ENCODE peak calls at places on chromosome 11, in eight cellular contexts. One of them, this sample, is unnamed.
A peak's percentile ranks its signal among the peaks of the same experiment; 100 is the strongest.

GRCh38 chr11:62242021-62242420 is at the start of gene SCGB1D2:
- DNase-seq in iris pigment epithelial cell: no peak
- DNase-seq in Calu3: peak; percentile 2
- DNase-seq in stimulated activated CD4-positive, alpha-beta T cell treated with anti-CD3 and anti-CD28 coated beads, Interleukin-15, amount 100 ng/mL, for 1 hour: no peak
- DNase-seq in GM23248: no peak
- DNase-seq in naive thymus-derived CD8-positive, alpha-beta T cell: no peak
- DNase-seq in activated CD4-positive, alpha-beta T cell treated with anti-CD3 and anti-CD28 coated beads, Interleukin-2, amount 50 U/mL, for 48 hours: no peak
- DNase-seq in H54: peak; percentile 35
- DNase-seq in this sample: no peak

GRCh38 chr11:61507962-61508824 is at the start of gene LRRC10B:
- DNase-seq in iris pigment epithelial cell: peak; percentile 20
- DNase-seq in Calu3: peak; percentile 49
- DNase-seq in stimulated activated CD4-positive, alpha-beta T cell treated with anti-CD3 and anti-CD28 coated beads, Interleukin-15, amount 100 ng/mL, for 1 hour: no peak
- DNase-seq in GM23248: peak; percentile 49
- DNase-seq in naive thymus-derived CD8-positive, alpha-beta T cell: no peak
- DNase-seq in activated CD4-positive, alpha-beta T cell treated with anti-CD3 and anti-CD28 coated beads, Interleukin-2, amount 50 U/mL, for 48 hours: peak; percentile 54
- DNase-seq in H54: no peak
- DNase-seq in this sample: no peak

GRCh38 chr11:116879789-116880402 is 42.5 kb upstream of the APOA1 start:
- DNase-seq in iris pigment epithelial cell: peak; percentile 83
- DNase-seq in Calu3: peak; percentile 23
- DNase-seq in stimulated activated CD4-positive, alpha-beta T cell treated with anti-CD3 and anti-CD28 coated beads, Interleukin-15, amount 100 ng/mL, for 1 hour: no peak
- DNase-seq in GM23248: peak; percentile 88
- DNase-seq in naive thymus-derived CD8-positive, alpha-beta T cell: no peak
- DNase-seq in activated CD4-positive, alpha-beta T cell treated with anti-CD3 and anti-CD28 coated beads, Interleukin-2, amount 50 U/mL, for 48 hours: no peak
- DNase-seq in H54: peak; percentile 26
- DNase-seq in this sample: peak; percentile 88

GRCh38 chr11:21894492-21894891 is 298.4 kb upstream of the ANO5 start:
- DNase-seq in iris pigment epithelial cell: no peak
- DNase-seq in Calu3: no peak
- DNase-seq in stimulated activated CD4-positive, alpha-beta T cell treated with anti-CD3 and anti-CD28 coated beads, Interleukin-15, amount 100 ng/mL, for 1 hour: no peak
- DNase-seq in GM23248: no peak
- DNase-seq in naive thymus-derived CD8-positive, alpha-beta T cell: no peak
- DNase-seq in activated CD4-positive, alpha-beta T cell treated with anti-CD3 and anti-CD28 coated beads, Interleukin-2, amount 50 U/mL, for 48 hours: no peak
- DNase-seq in H54: no peak
- DNase-seq in this sample: no peak

GRCh38 chr11:62666259-62666926 is 1.3 kb downstream of the CSKMT start:
- DNase-seq in iris pigment epithelial cell: no peak
- DNase-seq in Calu3: no peak
- DNase-seq in stimulated activated CD4-positive, alpha-beta T cell treated with anti-CD3 and anti-CD28 coated beads, Interleukin-15, amount 100 ng/mL, for 1 hour: no peak
- DNase-seq in GM23248: peak; percentile 29
- DNase-seq in naive thymus-derived CD8-positive, alpha-beta T cell: no peak
- DNase-seq in activated CD4-positive, alpha-beta T cell treated with anti-CD3 and anti-CD28 coated beads, Interleukin-2, amount 50 U/mL, for 48 hours: peak; percentile 37
- DNase-seq in H54: no peak
- DNase-seq in this sample: no peak

GRCh38 chr11:35363246-35364100 is 55.9 kb downstream of the SLC1A2 start:
- DNase-seq in iris pigment epithelial cell: no peak
- DNase-seq in Calu3: no peak
- DNase-seq in stimulated activated CD4-positive, alpha-beta T cell treated with anti-CD3 and anti-CD28 coated beads, Interleukin-15, amount 100 ng/mL, for 1 hour: no peak
- DNase-seq in GM23248: peak; percentile 72
- DNase-seq in naive thymus-derived CD8-positive, alpha-beta T cell: no peak
- DNase-seq in activated CD4-positive, alpha-beta T cell treated with anti-CD3 and anti-CD28 coated beads, Interleukin-2, amount 50 U/mL, for 48 hours: no peak
- DNase-seq in H54: no peak
- DNase-seq in this sample: no peak

GRCh38 chr11:24592342-24592741 is 95.5 kb downstream of the LUZP2 start:
- DNase-seq in iris pigment epithelial cell: peak; percentile 65
- DNase-seq in Calu3: no peak
- DNase-seq in stimulated activated CD4-positive, alpha-beta T cell treated with anti-CD3 and anti-CD28 coated beads, Interleukin-15, amount 100 ng/mL, for 1 hour: no peak
- DNase-seq in GM23248: no peak
- DNase-seq in naive thymus-derived CD8-positive, alpha-beta T cell: no peak
- DNase-seq in activated CD4-positive, alpha-beta T cell treated with anti-CD3 and anti-CD28 coated beads, Interleukin-2, amount 50 U/mL, for 48 hours: no peak
- DNase-seq in H54: no peak
- DNase-seq in this sample: no peak

GRCh38 chr11:14012836-14013235 is 50.3 kb downstream of the SPON1 start:
- DNase-seq in iris pigment epithelial cell: no peak
- DNase-seq in Calu3: no peak
- DNase-seq in stimulated activated CD4-positive, alpha-beta T cell treated with anti-CD3 and anti-CD28 coated beads, Interleukin-15, amount 100 ng/mL, for 1 hour: no peak
- DNase-seq in GM23248: peak; percentile 68
- DNase-seq in naive thymus-derived CD8-positive, alpha-beta T cell: no peak
- DNase-seq in activated CD4-positive, alpha-beta T cell treated with anti-CD3 and anti-CD28 coated beads, Interleukin-2, amount 50 U/mL, for 48 hours: no peak
- DNase-seq in H54: peak; percentile 18
- DNase-seq in this sample: peak; percentile 12

GRCh38 chr11:70742553-70743291 is 344.4 kb downstream of the CTTN start:
- DNase-seq in iris pigment epithelial cell: no peak
- DNase-seq in Calu3: no peak
- DNase-seq in stimulated activated CD4-positive, alpha-beta T cell treated with anti-CD3 and anti-CD28 coated beads, Interleukin-15, amount 100 ng/mL, for 1 hour: no peak
- DNase-seq in GM23248: no peak
- DNase-seq in naive thymus-derived CD8-positive, alpha-beta T cell: no peak
- DNase-seq in activated CD4-positive, alpha-beta T cell treated with anti-CD3 and anti-CD28 coated beads, Interleukin-2, amount 50 U/mL, for 48 hours: no peak
- DNase-seq in H54: no peak
- DNase-seq in this sample: no peak

GRCh38 chr11:75475767-75476650 is 43.0 kb upstream of the KLHL35 start:
- DNase-seq in iris pigment epithelial cell: peak; percentile 69
- DNase-seq in Calu3: no peak
- DNase-seq in stimulated activated CD4-positive, alpha-beta T cell treated with anti-CD3 and anti-CD28 coated beads, Interleukin-15, amount 100 ng/mL, for 1 hour: no peak
- DNase-seq in GM23248: peak; percentile 46
- DNase-seq in naive thymus-derived CD8-positive, alpha-beta T cell: no peak
- DNase-seq in activated CD4-positive, alpha-beta T cell treated with anti-CD3 and anti-CD28 coated beads, Interleukin-2, amount 50 U/mL, for 48 hours: peak; percentile 27
- DNase-seq in H54: no peak
- DNase-seq in this sample: peak; percentile 75

GRCh38 chr11:119728651-119729580 is at the start of gene NECTIN1:
- DNase-seq in iris pigment epithelial cell: peak; percentile 87
- DNase-seq in Calu3: peak; percentile 84
- DNase-seq in stimulated activated CD4-positive, alpha-beta T cell treated with anti-CD3 and anti-CD28 coated beads, Interleukin-15, amount 100 ng/mL, for 1 hour: peak; percentile 65
- DNase-seq in GM23248: peak; percentile 94
- DNase-seq in naive thymus-derived CD8-positive, alpha-beta T cell: peak; percentile 83
- DNase-seq in activated CD4-positive, alpha-beta T cell treated with anti-CD3 and anti-CD28 coated beads, Interleukin-2, amount 50 U/mL, for 48 hours: peak; percentile 91
- DNase-seq in H54: peak; percentile 88
- DNase-seq in this sample: peak; percentile 84

GRCh38 chr11:10522276-10522675 is 18.7 kb downstream of the RNF141 start:
- DNase-seq in iris pigment epithelial cell: no peak
- DNase-seq in Calu3: no peak
- DNase-seq in stimulated activated CD4-positive, alpha-beta T cell treated with anti-CD3 and anti-CD28 coated beads, Interleukin-15, amount 100 ng/mL, for 1 hour: no peak
- DNase-seq in GM23248: no peak
- DNase-seq in naive thymus-derived CD8-positive, alpha-beta T cell: no peak
- DNase-seq in activated CD4-positive, alpha-beta T cell treated with anti-CD3 and anti-CD28 coated beads, Interleukin-2, amount 50 U/mL, for 48 hours: no peak
- DNase-seq in H54: no peak
- DNase-seq in this sample: no peak

GRCh38 chr11:105181521-105181920 is 42.0 kb upstream of the CARD18 start:
- DNase-seq in iris pigment epithelial cell: peak; percentile 83
- DNase-seq in Calu3: no peak
- DNase-seq in stimulated activated CD4-positive, alpha-beta T cell treated with anti-CD3 and anti-CD28 coated beads, Interleukin-15, amount 100 ng/mL, for 1 hour: no peak
- DNase-seq in GM23248: peak; percentile 53
- DNase-seq in naive thymus-derived CD8-positive, alpha-beta T cell: no peak
- DNase-seq in activated CD4-positive, alpha-beta T cell treated with anti-CD3 and anti-CD28 coated beads, Interleukin-2, amount 50 U/mL, for 48 hours: no peak
- DNase-seq in H54: no peak
- DNase-seq in this sample: peak; percentile 74

GRCh38 chr11:10669258-10670033 is 24.1 kb downstream of the IRAG1 start:
- DNase-seq in iris pigment epithelial cell: peak; percentile 71
- DNase-seq in Calu3: no peak
- DNase-seq in stimulated activated CD4-positive, alpha-beta T cell treated with anti-CD3 and anti-CD28 coated beads, Interleukin-15, amount 100 ng/mL, for 1 hour: no peak
- DNase-seq in GM23248: peak; percentile 86
- DNase-seq in naive thymus-derived CD8-positive, alpha-beta T cell: no peak
- DNase-seq in activated CD4-positive, alpha-beta T cell treated with anti-CD3 and anti-CD28 coated beads, Interleukin-2, amount 50 U/mL, for 48 hours: no peak
- DNase-seq in H54: no peak
- DNase-seq in this sample: peak; percentile 45

GRCh38 chr11:63510360-63511130 is 4.7 kb downstream of the LGALS12 start:
- DNase-seq in iris pigment epithelial cell: peak; percentile 59
- DNase-seq in Calu3: no peak
- DNase-seq in stimulated activated CD4-positive, alpha-beta T cell treated with anti-CD3 and anti-CD28 coated beads, Interleukin-15, amount 100 ng/mL, for 1 hour: no peak
- DNase-seq in GM23248: peak; percentile 29
- DNase-seq in naive thymus-derived CD8-positive, alpha-beta T cell: no peak
- DNase-seq in activated CD4-positive, alpha-beta T cell treated with anti-CD3 and anti-CD28 coated beads, Interleukin-2, amount 50 U/mL, for 48 hours: no peak
- DNase-seq in H54: peak; percentile 63
- DNase-seq in this sample: peak; percentile 61

GRCh38 chr11:37072538-37072937 is 474.5 kb upstream of the RAG2 start:
- DNase-seq in iris pigment epithelial cell: no peak
- DNase-seq in Calu3: no peak
- DNase-seq in stimulated activated CD4-positive, alpha-beta T cell treated with anti-CD3 and anti-CD28 coated beads, Interleukin-15, amount 100 ng/mL, for 1 hour: no peak
- DNase-seq in GM23248: no peak
- DNase-seq in naive thymus-derived CD8-positive, alpha-beta T cell: no peak
- DNase-seq in activated CD4-positive, alpha-beta T cell treated with anti-CD3 and anti-CD28 coated beads, Interleukin-2, amount 50 U/mL, for 48 hours: no peak
- DNase-seq in H54: no peak
- DNase-seq in this sample: peak; percentile 8

GRCh38 chr11:116702772-116703360 is 69.9 kb downstream of the BUD13 start:
- DNase-seq in iris pigment epithelial cell: no peak
- DNase-seq in Calu3: no peak
- DNase-seq in stimulated activated CD4-positive, alpha-beta T cell treated with anti-CD3 and anti-CD28 coated beads, Interleukin-15, amount 100 ng/mL, for 1 hour: no peak
- DNase-seq in GM23248: no peak
- DNase-seq in naive thymus-derived CD8-positive, alpha-beta T cell: no peak
- DNase-seq in activated CD4-positive, alpha-beta T cell treated with anti-CD3 and anti-CD28 coated beads, Interleukin-2, amount 50 U/mL, for 48 hours: no peak
- DNase-seq in H54: no peak
- DNase-seq in this sample: no peak

GRCh38 chr11:58003036-58003435 is 20.6 kb upstream of the OR9Q1 start:
- DNase-seq in iris pigment epithelial cell: no peak
- DNase-seq in Calu3: no peak
- DNase-seq in stimulated activated CD4-positive, alpha-beta T cell treated with anti-CD3 and anti-CD28 coated beads, Interleukin-15, amount 100 ng/mL, for 1 hour: no peak
- DNase-seq in GM23248: no peak
- DNase-seq in naive thymus-derived CD8-positive, alpha-beta T cell: no peak
- DNase-seq in activated CD4-positive, alpha-beta T cell treated with anti-CD3 and anti-CD28 coated beads, Interleukin-2, amount 50 U/mL, for 48 hours: no peak
- DNase-seq in H54: no peak
- DNase-seq in this sample: peak; percentile 3

GRCh38 chr11:127003260-127003981 is 2.9 kb upstream of the KIRREL3 start:
- DNase-seq in iris pigment epithelial cell: no peak
- DNase-seq in Calu3: peak; percentile 66
- DNase-seq in stimulated activated CD4-positive, alpha-beta T cell treated with anti-CD3 and anti-CD28 coated beads, Interleukin-15, amount 100 ng/mL, for 1 hour: no peak
- DNase-seq in GM23248: peak; percentile 81
- DNase-seq in naive thymus-derived CD8-positive, alpha-beta T cell: no peak
- DNase-seq in activated CD4-positive, alpha-beta T cell treated with anti-CD3 and anti-CD28 coated beads, Interleukin-2, amount 50 U/mL, for 48 hours: peak; percentile 3
- DNase-seq in H54: no peak
- DNase-seq in this sample: no peak

GRCh38 chr11:57345555-57346151 is 7.5 kb downstream of the P2RX3 start:
- DNase-seq in iris pigment epithelial cell: peak; percentile 52
- DNase-seq in Calu3: peak; percentile 79
- DNase-seq in stimulated activated CD4-positive, alpha-beta T cell treated with anti-CD3 and anti-CD28 coated beads, Interleukin-15, amount 100 ng/mL, for 1 hour: peak; percentile 30
- DNase-seq in GM23248: peak; percentile 79
- DNase-seq in naive thymus-derived CD8-positive, alpha-beta T cell: peak; percentile 62
- DNase-seq in activated CD4-positive, alpha-beta T cell treated with anti-CD3 and anti-CD28 coated beads, Interleukin-2, amount 50 U/mL, for 48 hours: peak; percentile 77
- DNase-seq in H54: peak; percentile 58
- DNase-seq in this sample: peak; percentile 76

GRCh38 chr11:46039990-46040389 is 81.3 kb downstream of the PHF21A start:
- DNase-seq in iris pigment epithelial cell: peak; percentile 73
- DNase-seq in Calu3: no peak
- DNase-seq in stimulated activated CD4-positive, alpha-beta T cell treated with anti-CD3 and anti-CD28 coated beads, Interleukin-15, amount 100 ng/mL, for 1 hour: no peak
- DNase-seq in GM23248: peak; percentile 69
- DNase-seq in naive thymus-derived CD8-positive, alpha-beta T cell: no peak
- DNase-seq in activated CD4-positive, alpha-beta T cell treated with anti-CD3 and anti-CD28 coated beads, Interleukin-2, amount 50 U/mL, for 48 hours: no peak
- DNase-seq in H54: no peak
- DNase-seq in this sample: peak; percentile 66

GRCh38 chr11:28529540-28530410 is 421.6 kb downstream of the METTL15 start:
- DNase-seq in iris pigment epithelial cell: peak; percentile 85
- DNase-seq in Calu3: peak; percentile 22
- DNase-seq in stimulated activated CD4-positive, alpha-beta T cell treated with anti-CD3 and anti-CD28 coated beads, Interleukin-15, amount 100 ng/mL, for 1 hour: no peak
- DNase-seq in GM23248: peak; percentile 71
- DNase-seq in naive thymus-derived CD8-positive, alpha-beta T cell: no peak
- DNase-seq in activated CD4-positive, alpha-beta T cell treated with anti-CD3 and anti-CD28 coated beads, Interleukin-2, amount 50 U/mL, for 48 hours: no peak
- DNase-seq in H54: no peak
- DNase-seq in this sample: peak; percentile 88

GRCh38 chr11:111845256-111846028 is 25.9 kb downstream of the ALG9 start:
- DNase-seq in iris pigment epithelial cell: peak; percentile 82
- DNase-seq in Calu3: no peak
- DNase-seq in stimulated activated CD4-positive, alpha-beta T cell treated with anti-CD3 and anti-CD28 coated beads, Interleukin-15, amount 100 ng/mL, for 1 hour: no peak
- DNase-seq in GM23248: peak; percentile 19
- DNase-seq in naive thymus-derived CD8-positive, alpha-beta T cell: no peak
- DNase-seq in activated CD4-positive, alpha-beta T cell treated with anti-CD3 and anti-CD28 coated beads, Interleukin-2, amount 50 U/mL, for 48 hours: no peak
- DNase-seq in H54: no peak
- DNase-seq in this sample: peak; percentile 25

GRCh38 chr11:120839846-120840402 is 184.0 kb upstream of the TBCEL start:
- DNase-seq in iris pigment epithelial cell: no peak
- DNase-seq in Calu3: no peak
- DNase-seq in stimulated activated CD4-positive, alpha-beta T cell treated with anti-CD3 and anti-CD28 coated beads, Interleukin-15, amount 100 ng/mL, for 1 hour: no peak
- DNase-seq in GM23248: no peak
- DNase-seq in naive thymus-derived CD8-positive, alpha-beta T cell: no peak
- DNase-seq in activated CD4-positive, alpha-beta T cell treated with anti-CD3 and anti-CD28 coated beads, Interleukin-2, amount 50 U/mL, for 48 hours: no peak
- DNase-seq in H54: no peak
- DNase-seq in this sample: no peak

This sample was measured in cardiac fibroblast.